ENCODE peak calls at places on chromosomes 7 and 10, in five cellular contexts. One of them, this sample, is unnamed.

GRCh38 chr7:81256991-81257390 is 338.1 kb upstream of the SEMA3C start:
- DNase-seq in Panc1: no peak
- DNase-seq in adrenal gland: no peak
- DNase-seq in body of pancreas: peak; percentile 44
- DNase-seq in prostate gland: no peak
- DNase-seq in this sample: peak; percentile 29

GRCh38 chr7:116325517-116325916 is 115.2 kb downstream of the TES start:
- DNase-seq in adrenal gland: no peak
- DNase-seq in prostate gland: no peak
- DNase-seq in body of pancreas: no peak
- DNase-seq in Panc1: no peak
- DNase-seq in this sample: no peak

GRCh38 chr7:14235056-14235455 is 245.6 kb upstream of the ETV1 start:
- DNase-seq in Panc1: no peak
- DNase-seq in adrenal gland: no peak
- DNase-seq in prostate gland: no peak
- DNase-seq in body of pancreas: no peak
- DNase-seq in this sample: no peak

GRCh38 chr7:46545790-46546189 is 624.7 kb upstream of the IGFBP3 start:
- DNase-seq in adrenal gland: no peak
- DNase-seq in Panc1: peak; percentile 76
- DNase-seq in body of pancreas: no peak
- DNase-seq in prostate gland: no peak
- DNase-seq in this sample: no peak

GRCh38 chr7:86559096-86559495 is 84.6 kb upstream of the GRM3 start:
- DNase-seq in Panc1: no peak
- DNase-seq in prostate gland: no peak
- DNase-seq in body of pancreas: no peak
- DNase-seq in adrenal gland: no peak
- DNase-seq in this sample: no peak

GRCh38 chr10:73116017-73116416 is 5.8 kb downstream of the NUDT13 start:
- DNase-seq in adrenal gland: no peak
- DNase-seq in Panc1: no peak
- DNase-seq in prostate gland: no peak
- DNase-seq in body of pancreas: no peak
- DNase-seq in this sample: no peak

GRCh38 chr7:30329706-30330105 is 45.3 kb downstream of the ZNRF2 start:
- DNase-seq in body of pancreas: no peak
- DNase-seq in adrenal gland: no peak
- DNase-seq in Panc1: no peak
- DNase-seq in prostate gland: no peak
- DNase-seq in this sample: no peak

GRCh38 chr10:62681211-62681940 is 123.1 kb upstream of the ADO start:
- DNase-seq in adrenal gland: no peak
- DNase-seq in body of pancreas: no peak
- DNase-seq in Panc1: no peak
- DNase-seq in prostate gland: no peak
- DNase-seq in this sample: no peak

GRCh38 chr7:101539784-101540183 is 89.3 kb downstream of the MYL10 start:
- DNase-seq in prostate gland: no peak
- DNase-seq in adrenal gland: no peak
- DNase-seq in body of pancreas: no peak
- DNase-seq in Panc1: no peak
- DNase-seq in this sample: no peak

GRCh38 chr10:72688208-72688651 is 3.7 kb upstream of the MCU start:
- DNase-seq in prostate gland: no peak
- DNase-seq in Panc1: peak; percentile 72
- DNase-seq in adrenal gland: no peak
- DNase-seq in body of pancreas: no peak
- DNase-seq in this sample: no peak

GRCh38 chr10:61733358-61733940 is 70.7 kb downstream of the CABCOCO1 start:
- DNase-seq in adrenal gland: peak; percentile 25
- DNase-seq in Panc1: peak; percentile 46
- DNase-seq in prostate gland: peak; percentile 51
- DNase-seq in body of pancreas: no peak
- DNase-seq in this sample: peak; percentile 49

GRCh38 chr7:34013421-34013820 is 108.1 kb downstream of the BMPER start:
- DNase-seq in Panc1: no peak
- DNase-seq in body of pancreas: no peak
- DNase-seq in adrenal gland: no peak
- DNase-seq in prostate gland: no peak
- DNase-seq in this sample: no peak

GRCh38 chr10:48523212-48523819 is 81.6 kb downstream of the ARHGAP22 start:
- DNase-seq in Panc1: no peak
- DNase-seq in adrenal gland: peak; percentile 91
- DNase-seq in body of pancreas: peak; percentile 36
- DNase-seq in prostate gland: no peak
- DNase-seq in this sample: no peak

GRCh38 chr7:22267989-22268615 is 88.9 kb downstream of the RAPGEF5 start:
- DNase-seq in Panc1: no peak
- DNase-seq in prostate gland: no peak
- DNase-seq in adrenal gland: no peak
- DNase-seq in body of pancreas: no peak
- DNase-seq in this sample: no peak

GRCh38 chr7:46681865-46682503 is 760.9 kb upstream of the IGFBP3 start:
- DNase-seq in prostate gland: no peak
- DNase-seq in body of pancreas: no peak
- DNase-seq in Panc1: no peak
- DNase-seq in adrenal gland: no peak
- DNase-seq in this sample: no peak

GRCh38 chr7:97064972-97065587 is 40.4 kb upstream of the DLX5 start:
- DNase-seq in prostate gland: peak; percentile 12
- DNase-seq in body of pancreas: peak; percentile 13
- DNase-seq in adrenal gland: peak; percentile 18
- DNase-seq in Panc1: peak; percentile 38
- DNase-seq in this sample: no peak

GRCh38 chr7:6306471-6306870 is 34.0 kb upstream of the CYTH3 start:
- DNase-seq in adrenal gland: no peak
- DNase-seq in body of pancreas: no peak
- DNase-seq in prostate gland: no peak
- DNase-seq in Panc1: peak; percentile 90
- DNase-seq in this sample: no peak

GRCh38 chr10:86233131-86233530 is 133.5 kb downstream of the GRID1 start:
- DNase-seq in Panc1: no peak
- DNase-seq in body of pancreas: no peak
- DNase-seq in prostate gland: no peak
- DNase-seq in adrenal gland: no peak
- DNase-seq in this sample: no peak

GRCh38 chr7:112201421-112201820 is 4.8 kb downstream of the DOCK4 start:
- DNase-seq in Panc1: no peak
- DNase-seq in adrenal gland: no peak
- DNase-seq in body of pancreas: no peak
- DNase-seq in prostate gland: no peak
- DNase-seq in this sample: no peak

GRCh38 chr7:158280467-158281154 is 307.0 kb downstream of the PTPRN2 start:
- DNase-seq in prostate gland: no peak
- DNase-seq in adrenal gland: peak; percentile 1
- DNase-seq in body of pancreas: no peak
- DNase-seq in Panc1: no peak
- DNase-seq in this sample: no peak

GRCh38 chr7:150874401-150875198 is 22.3 kb downstream of the AOC1 start:
- DNase-seq in body of pancreas: no peak
- DNase-seq in Panc1: no peak
- DNase-seq in adrenal gland: no peak
- DNase-seq in prostate gland: no peak
- DNase-seq in this sample: no peak

GRCh38 chr10:119020627-119020946 is 8.9 kb upstream of the NANOS1 start:
- DNase-seq in Panc1: no peak
- DNase-seq in adrenal gland: peak; percentile 62
- DNase-seq in body of pancreas: no peak
- DNase-seq in prostate gland: no peak
- DNase-seq in this sample: no peak

GRCh38 chr10:49139866-49140195 is 6.0 kb upstream of the FAM170B start:
- DNase-seq in adrenal gland: peak; percentile 84
- DNase-seq in prostate gland: no peak
- DNase-seq in Panc1: no peak
- DNase-seq in body of pancreas: no peak
- DNase-seq in this sample: no peak

GRCh38 chr10:99743841-99744240 is 11.8 kb downstream of the CUTC start:
- DNase-seq in prostate gland: no peak
- DNase-seq in Panc1: no peak
- DNase-seq in body of pancreas: no peak
- DNase-seq in adrenal gland: no peak
- DNase-seq in this sample: no peak

GRCh38 chr10:101777085-101777856 is 1.4 kb upstream of the FGF8 start:
- DNase-seq in Panc1: no peak
- DNase-seq in prostate gland: no peak
- DNase-seq in body of pancreas: no peak
- DNase-seq in adrenal gland: no peak
- DNase-seq in this sample: no peak

GRCh38 chr7:158975526-158976467 is 119.4 kb downstream of the DYNC2I1 start:
- DNase-seq in prostate gland: no peak
- DNase-seq in Panc1: no peak
- DNase-seq in body of pancreas: no peak
- DNase-seq in adrenal gland: no peak
- DNase-seq in this sample: no peak

GRCh38 chr7:118195837-118196474 is 12.0 kb downstream of the LSM8 start:
- DNase-seq in adrenal gland: peak; percentile 62
- DNase-seq in Panc1: no peak
- DNase-seq in body of pancreas: peak; percentile 72
- DNase-seq in prostate gland: peak; percentile 60
- DNase-seq in this sample: no peak

GRCh38 chr10:48683893-48684292 is 780 bp upstream of the WDFY4 start:
- DNase-seq in Panc1: no peak
- DNase-seq in adrenal gland: no peak
- DNase-seq in prostate gland: no peak
- DNase-seq in body of pancreas: no peak
- DNase-seq in this sample: no peak

GRCh38 chr10:35153723-35154122 is 27.1 kb downstream of the CREM start:
- DNase-seq in Panc1: no peak
- DNase-seq in body of pancreas: no peak
- DNase-seq in adrenal gland: peak; percentile 49
- DNase-seq in prostate gland: no peak
- DNase-seq in this sample: no peak

GRCh38 chr7:36161996-36162395 is 8.9 kb downstream of the EEPD1 start:
- DNase-seq in prostate gland: no peak
- DNase-seq in adrenal gland: no peak
- DNase-seq in Panc1: no peak
- DNase-seq in body of pancreas: no peak
- DNase-seq in this sample: no peak

DNA sequence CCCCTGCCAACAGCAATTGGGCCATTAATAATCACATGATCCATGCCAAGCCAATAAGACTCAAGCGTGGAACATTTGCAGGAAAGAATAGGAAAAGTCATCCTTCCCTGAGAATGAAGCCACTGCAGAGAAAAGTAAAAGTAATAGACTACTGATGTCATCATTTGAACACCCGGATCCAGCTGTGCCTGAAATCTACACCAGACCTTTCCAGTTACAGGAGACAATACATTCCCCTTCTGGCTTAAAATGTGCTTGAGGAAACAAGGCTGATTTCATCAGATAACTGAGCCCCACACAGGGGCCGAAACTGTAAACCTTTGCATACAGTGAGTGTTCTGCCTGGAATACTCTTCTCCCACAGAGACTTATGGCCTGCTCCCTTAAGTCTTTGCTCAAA is 232.8 kb downstream of the KCNMA1 start:
- DNase-seq in adrenal gland: no peak
- DNase-seq in body of pancreas: no peak
- DNase-seq in Panc1: no peak
- DNase-seq in prostate gland: no peak
- DNase-seq in this sample: no peak
- H3K4me3 ChIP-seq in adrenal gland: no peak overlapping the region
- H3K4me3 ChIP-seq in body of pancreas: no peak overlapping the region
- H3K4me3 ChIP-seq in Panc1: no peak overlapping the region
- H3K4me3 ChIP-seq in prostate gland: no peak overlapping the region
- H3K4me3 ChIP-seq in this sample: no peak overlapping the region

GRCh38 chr7:131581241-131582157 is 25.1 kb upstream of the PODXL start:
- DNase-seq in Panc1: no peak
- DNase-seq in adrenal gland: peak; percentile 31
- DNase-seq in body of pancreas: peak; percentile 20
- DNase-seq in prostate gland: no peak
- DNase-seq in this sample: no peak
- TF ChIP-seq CTCF in Panc1: no peak
- TF ChIP-seq CTCF in adrenal gland: no peak
- TF ChIP-seq CTCF in body of pancreas: no peak
- TF ChIP-seq CTCF in prostate gland: no peak
- TF ChIP-seq CTCF in this sample: no peak

GRCh38 chr7:8885480-8885879 is 452.1 kb downstream of the NXPH1 start:
- DNase-seq in prostate gland: no peak
- DNase-seq in Panc1: no peak
- DNase-seq in body of pancreas: no peak
- DNase-seq in adrenal gland: no peak
- DNase-seq in this sample: no peak

DNA sequence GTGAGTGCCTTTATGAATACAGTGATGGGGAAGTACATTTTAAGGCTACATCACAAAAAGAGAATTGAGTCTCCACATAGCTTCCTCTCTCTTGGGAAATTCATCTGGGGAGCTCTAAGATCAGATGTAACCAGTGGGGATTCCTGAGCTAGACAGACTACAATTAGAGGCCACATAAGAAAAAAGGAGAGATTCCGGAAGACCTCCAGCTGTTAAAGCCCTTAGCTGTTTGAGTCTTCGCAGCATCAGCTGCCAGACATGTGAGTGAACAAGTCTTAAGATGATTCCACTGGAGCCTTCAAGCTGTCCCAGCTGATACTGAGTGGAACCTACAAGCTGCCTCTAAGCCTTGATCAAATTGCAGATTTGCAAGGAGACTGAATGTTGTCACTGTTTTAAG is 448.5 kb downstream of the NXPH1 start:
- DNase-seq in body of pancreas: no peak
- DNase-seq in prostate gland: no peak
- DNase-seq in Panc1: no peak
- DNase-seq in adrenal gland: no peak
- DNase-seq in this sample: no peak
- H3K27ac ChIP-seq in body of pancreas: no peak overlapping the region
- H3K27ac ChIP-seq in prostate gland: no peak overlapping the region
- H3K27ac ChIP-seq in Panc1: no peak overlapping the region
- H3K27ac ChIP-seq in adrenal gland: no peak overlapping the region
- H3K27ac ChIP-seq in this sample: no peak overlapping the region

DNA sequence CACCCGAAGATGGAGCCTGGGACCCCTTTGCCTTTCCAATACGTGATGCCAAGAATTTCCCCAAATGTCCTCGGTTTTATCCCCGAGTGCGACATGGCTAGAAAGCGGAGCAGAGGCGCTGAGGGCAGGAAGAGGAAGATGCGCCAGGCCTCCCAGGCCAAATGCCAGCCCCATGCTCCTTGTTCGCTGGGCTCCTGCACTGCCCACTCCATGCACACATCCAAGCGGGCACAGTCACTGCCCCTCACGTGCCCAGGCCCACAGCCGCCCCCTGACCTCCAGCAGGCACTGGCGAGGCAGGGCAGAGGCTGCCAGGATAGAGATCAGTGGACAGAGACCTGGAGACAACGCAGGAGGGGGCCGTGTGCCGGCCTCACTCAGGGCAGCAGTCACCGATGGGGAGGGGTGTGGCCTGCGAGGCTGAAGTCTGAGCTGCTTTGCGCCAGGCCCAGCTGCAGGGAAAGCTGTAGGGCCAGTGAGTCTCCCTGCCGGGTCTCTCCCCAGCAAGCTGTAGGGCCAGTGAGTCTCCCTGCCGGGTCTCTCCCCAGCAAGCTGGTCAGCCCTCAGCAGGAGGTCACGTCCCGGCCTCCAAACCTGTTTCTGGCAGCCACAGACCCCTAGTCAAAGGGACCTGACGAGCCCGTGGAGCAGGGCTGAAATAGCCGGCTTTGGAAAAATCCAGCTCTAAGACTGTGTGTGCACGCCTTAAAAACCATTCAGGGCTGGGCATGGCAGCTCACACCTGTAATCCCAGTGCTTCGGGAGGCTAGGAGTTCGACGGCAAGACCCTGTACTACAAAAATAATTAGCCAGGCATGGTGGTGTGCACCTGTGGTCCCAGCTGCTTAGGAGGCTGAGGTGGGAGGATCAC is 100.6 kb upstream of the DIP2C start:
- DNase-seq in Panc1: no peak
- DNase-seq in adrenal gland: no peak
- DNase-seq in body of pancreas: no peak
- DNase-seq in prostate gland: no peak
- DNase-seq in this sample: no peak
- H3K4me3 ChIP-seq in Panc1: peak overlapping the region; percentile 59
- H3K4me3 ChIP-seq in adrenal gland: no peak overlapping the region
- H3K4me3 ChIP-seq in body of pancreas: no peak overlapping the region
- H3K4me3 ChIP-seq in prostate gland: no peak overlapping the region
- H3K4me3 ChIP-seq in this sample: peak overlapping the region; percentile 36

This sample was measured in tibial nerve.